ENCODE peak calls at places on chromosomes 13 and 19, in five cellular contexts. V, B, X, Z and S are unnamed samples.

GRCh38 chr19:33196446-33197193 is 2.5 kb downstream of the LRP3 start:
- DNase-seq in V (no peak), B (no peak), X (no peak), Z (no peak), S (peak)

GRCh38 chr13:44157614-44158013 is 216.0 kb upstream of the SERP2 start:
- DNase-seq in V (no peak), B (no peak), X (no peak), Z (no peak), S (no peak)

GRCh38 chr13:23876265-23876664 is 12.9 kb downstream of the MIPEP start:
- DNase-seq in V (no peak), B (no peak), X (no peak), Z (peak), S (no peak)

GRCh38 chr13:99357149-99357596 is 50.0 kb upstream of the GPR183 start:
- DNase-seq in V (no peak), B (peak), X (no peak), Z (no peak), S (no peak)

GRCh38 chr13:75339635-75340374 is 142.2 kb downstream of the TBC1D4 start:
- DNase-seq in V (no peak), B (no peak), X (no peak), Z (no peak), S (no peak)

GRCh38 chr19:14368011-14368513 is 13.2 kb upstream of the ADGRE5 start:
- DNase-seq in V (no peak), B (no peak), X (no peak), Z (no peak), S (no peak)

GRCh38 chr13:36766295-36766694 is 52.7 kb upstream of the RFXAP start:
- DNase-seq in V (no peak), B (no peak), X (no peak), Z (peak), S (no peak)

GRCh38 chr19:47489072-47489914 is 5.3 kb upstream of the KPTN start:
- DNase-seq in V (no peak), B (peak), X (no peak), Z (no peak), S (no peak)

GRCh38 chr13:30026093-30026492 is 175.7 kb upstream of the UBL3 start:
- DNase-seq in V (no peak), B (no peak), X (no peak), Z (peak), S (no peak)